ENCODE peak calls at places on chromosomes 6 and 20, in four cellular contexts. P, D, U and F are unnamed samples.

GRCh38 chr20:64101731-64102621 is 5.4 kb downstream of the NPBWR2 start:
- DNase-seq in P (no peak), D (peak; percentile 42), U (peak; percentile 81), F (peak; percentile 13)

GRCh38 chr6:161486326-161486725 is 212.5 kb upstream of the AGPAT4 start:
- DNase-seq in P (no peak), D (no peak), U (no peak), F (no peak)

GRCh38 chr6:161079566-161080262 is 88.1 kb downstream of the MAP3K4 start:
- DNase-seq in P (no peak), D (no peak), U (no peak), F (no peak)

GRCh38 chr6:166419268-166419667 is 36.5 kb upstream of the MPC1 start:
- DNase-seq in P (no peak), D (peak; percentile 92), U (no peak), F (no peak)

GRCh38 chr6:14193524-14193923 is 76.0 kb downstream of the CD83 start:
- DNase-seq in P (no peak), D (no peak), U (no peak), F (no peak)

GRCh38 chr6:19399406-19399805 is 437.8 kb upstream of the ID4 start:
- DNase-seq in P (no peak), D (no peak), U (no peak), F (no peak)

GRCh38 chr6:8180327-8181161 is 78.2 kb upstream of the EEF1E1 start:
- DNase-seq in P (no peak), D (no peak), U (no peak), F (no peak)

GRCh38 chr20:17668432-17668831 is 13.6 kb downstream of the RRBP1 start:
- DNase-seq in P (no peak), D (no peak), U (no peak), F (no peak)

GRCh38 chr6:3725145-3726015 is 26.1 kb downstream of the PXDC1 start:
- DNase-seq in P (no peak), D (no peak), U (no peak), F (no peak)

GRCh38 chr6:104409913-104410312 is 449.8 kb downstream of the HACE1 start:
- DNase-seq in P (no peak), D (no peak), U (no peak), F (no peak)